ENCODE peak calls at places on chromosome 10, in eight cellular contexts. Z, A, D, K, X, U, M and C are unnamed samples.

GRCh38 chr10:74977913-74978847 is 133.3 kb upstream of the SAMD8 start:
- DNase-seq in X (no peak), Z (no peak), M (no peak), A (peak; percentile 78), D (no peak), K (no peak), U (no peak), C (peak; percentile 18)

GRCh38 chr10:131846224-131847101 is 54.3 kb upstream of the PPP2R2D start:
- DNase-seq in D (no peak), Z (peak; percentile 62), A (no peak), X (no peak), M (no peak), U (no peak), K (no peak), C (no peak)

GRCh38 chr10:4068255-4069028 is 283.4 kb upstream of the KLF6 start:
- DNase-seq in M (no peak), A (no peak), Z (no peak), U (no peak), X (no peak), K (no peak), D (no peak), C (no peak)

GRCh38 chr10:2985729-2986232 is 81.6 kb upstream of the PFKP start:
- DNase-seq in X (no peak), Z (no peak), M (peak; percentile 26), U (no peak), K (no peak), A (no peak), D (no peak), C (no peak)

GRCh38 chr10:17747883-17748550 is 4.0 kb upstream of the TMEM236 start:
- DNase-seq in Z (no peak), U (no peak), X (peak; percentile 63), K (no peak), D (no peak), A (no peak), M (no peak), C (no peak)

GRCh38 chr10:71134732-71135211 is 77.6 kb upstream of the UNC5B start:
- DNase-seq in D (no peak), M (no peak), A (no peak), X (no peak), U (no peak), K (no peak), Z (no peak), C (no peak)

GRCh38 chr10:65941098-65941655 is 984.7 kb upstream of the LRRTM3 start:
- DNase-seq in U (no peak), A (no peak), K (no peak), M (no peak), D (no peak), X (no peak), Z (no peak), C (no peak)

GRCh38 chr10:121567569-121567968 is 30.7 kb downstream of the FGFR2 start:
- DNase-seq in Z (no peak), M (no peak), U (no peak), X (no peak), K (no peak), A (no peak), D (no peak), C (no peak)

GRCh38 chr10:27457966-27458365 is 46.1 kb upstream of the RAB18 start:
- DNase-seq in A (no peak), X (no peak), K (no peak), D (no peak), U (no peak), M (no peak), Z (no peak), C (no peak)

GRCh38 chr10:35848412-35848811 is 206.3 kb upstream of the FZD8 start:
- DNase-seq in X (no peak), M (no peak), A (no peak), Z (no peak), D (no peak), U (no peak), K (no peak), C (no peak)

GRCh38 chr10:113947138-113948011 is 92.9 kb downstream of the NHLRC2 start:
- DNase-seq in M (peak; percentile 53), K (peak; percentile 57), D (no peak), A (no peak), X (no peak), U (no peak), Z (no peak), C (no peak)

GRCh38 chr10:13399236-13399635 is 51.1 kb upstream of the SEPHS1 start:
- DNase-seq in K (no peak), U (no peak), M (no peak), D (no peak), Z (no peak), X (no peak), A (no peak), C (no peak)

GRCh38 chr10:29163746-29164145 is 125.1 kb upstream of the LYZL1 start:
- DNase-seq in A (no peak), M (no peak), Z (no peak), U (peak; percentile 10), D (no peak), X (peak; percentile 46), K (peak; percentile 31), C (no peak)
- H3K9me3 ChIP-seq in A (no peaks in the 10 kb centered on the region), M (peaks cover 3% of the 10 kb centered on the region), Z (peaks cover 2% of the 10 kb centered on the region), U (no peaks in the 10 kb centered on the region), D (no peaks in the 10 kb centered on the region), X (no peaks in the 10 kb centered on the region), K (peaks cover 7% of the 10 kb centered on the region), C (no peaks in the 10 kb centered on the region)

GRCh38 chr10:126946746-126947145 is 41.5 kb downstream of the DOCK1 start:
- DNase-seq in K (no peak), U (no peak), M (no peak), A (no peak), Z (no peak), D (no peak), X (no peak), C (no peak)

GRCh38 chr10:126950401-126951105 is 45.3 kb downstream of the DOCK1 start:
- DNase-seq in X (no peak), U (no peak), K (no peak), M (no peak), Z (no peak), A (no peak), D (no peak), C (no peak)

GRCh38 chr10:126948355-126949160 is 43.3 kb downstream of the DOCK1 start:
- DNase-seq in U (no peak), A (no peak), K (no peak), X (no peak), M (no peak), Z (no peak), D (no peak), C (no peak)

GRCh38 chr10:126945351-126946035 is 40.3 kb downstream of the DOCK1 start:
- DNase-seq in K (no peak), D (no peak), M (no peak), U (no peak), A (no peak), X (no peak), Z (no peak), C (no peak)

GRCh38 chr10:126949161-126949503 is 43.9 kb downstream of the DOCK1 start:
- DNase-seq in A (no peak), D (no peak), K (no peak), Z (no peak), M (no peak), U (no peak), X (no peak), C (no peak)
- H3K9me3 ChIP-seq in A (no peaks in the 10 kb centered on the region), D (peaks cover 3% of the 10 kb centered on the region), K (peaks cover 9% of the 10 kb centered on the region), Z (no peaks in the 10 kb centered on the region), M (peaks cover 2% of the 10 kb centered on the region), U (peaks cover 22% of the 10 kb centered on the region), X (no peaks in the 10 kb centered on the region), C (peaks cover 3% of the 10 kb centered on the region)

GRCh38 chr10:133445268-133445732 is 8.4 kb upstream of the SCART1 start:
- DNase-seq in U (no peak), K (no peak), D (no peak), Z (peak; percentile 72), M (no peak), A (no peak), X (no peak), C (no peak)
- H3K9me3 ChIP-seq in U (peaks cover 25% of the 10 kb centered on the region), K (peaks cover 32% of the 10 kb centered on the region), D (peaks cover 31% of the 10 kb centered on the region), Z (peaks cover 3% of the 10 kb centered on the region), M (peaks cover 4% of the 10 kb centered on the region), A (peaks cover 27% of the 10 kb centered on the region), X (no peaks in the 10 kb centered on the region), C (peaks cover 5% of the 10 kb centered on the region)

GRCh38 chr10:99426689-99427088 is 3.7 kb downstream of the GOT1 start:
- DNase-seq in M (no peak), D (no peak), U (no peak), K (no peak), A (no peak), X (no peak), Z (no peak), C (no peak)
- H3K9me3 ChIP-seq in M (no peaks in the 10 kb centered on the region), D (no peaks in the 10 kb centered on the region), U (no peaks in the 10 kb centered on the region), K (no peaks in the 10 kb centered on the region), A (no peaks in the 10 kb centered on the region), X (no peaks in the 10 kb centered on the region), Z (no peaks in the 10 kb centered on the region), C (no peaks in the 10 kb centered on the region)

GRCh38 chr10:98144985-98145384 is 10.5 kb downstream of the R3HCC1L start:
- DNase-seq in M (no peak), Z (no peak), D (no peak), U (no peak), A (no peak), K (no peak), X (no peak), C (no peak)
- H3K9me3 ChIP-seq in M (no peaks in the 10 kb centered on the region), Z (no peaks in the 10 kb centered on the region), D (peaks cover 20% of the 10 kb centered on the region), U (no peaks in the 10 kb centered on the region), A (peaks cover 10% of the 10 kb centered on the region), K (peaks cover 24% of the 10 kb centered on the region), X (peaks cover 2% of the 10 kb centered on the region), C (no peaks in the 10 kb centered on the region)

GRCh38 chr10:105879396-105879795 is 1238.3 kb downstream of the SORCS3 start:
- DNase-seq in X (no peak), U (no peak), K (no peak), D (no peak), A (no peak), M (no peak), Z (no peak), C (no peak)

GRCh38 chr10:105872665-105873064 is 1231.6 kb downstream of the SORCS3 start:
- DNase-seq in Z (no peak), U (no peak), A (no peak), D (no peak), K (no peak), X (no peak), M (no peak), C (no peak)

DNA sequence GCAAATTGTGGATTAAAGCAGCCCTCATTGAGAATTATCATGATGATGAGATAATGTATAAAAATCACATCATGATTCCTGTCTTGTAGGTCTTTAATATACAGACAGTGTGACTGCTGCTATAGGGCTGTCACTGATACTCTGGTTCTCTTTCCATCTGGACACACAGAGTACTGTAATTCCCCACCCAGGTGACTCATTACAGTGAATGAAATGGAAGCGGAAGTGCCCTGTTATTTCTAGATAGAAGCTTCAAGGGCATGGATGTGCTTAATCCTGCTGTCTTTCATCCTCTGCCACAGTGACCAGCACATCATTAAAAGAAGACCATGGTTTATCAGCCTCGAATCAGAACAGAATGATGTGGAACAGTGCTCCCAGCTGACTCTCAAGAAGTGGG is 1234.0 kb downstream of the SORCS3 start:
- DNase-seq in A (no peak), X (no peak), M (no peak), U (no peak), D (no peak), K (no peak), Z (no peak), C (no peak)
- H3K9me3 ChIP-seq in A (no peaks in the 10 kb centered on the region), X (no peaks in the 10 kb centered on the region), M (no peaks in the 10 kb centered on the region), U (peaks cover 12% of the 10 kb centered on the region), D (no peaks in the 10 kb centered on the region), K (no peaks in the 10 kb centered on the region), Z (no peaks in the 10 kb centered on the region), C (no peaks in the 10 kb centered on the region)

GRCh38 chr10:21826725-21827124 is 176.8 kb downstream of the DNAJC1 start:
- DNase-seq in D (no peak), K (no peak), A (no peak), Z (no peak), U (no peak), M (no peak), X (no peak), C (no peak)
- H3K9me3 ChIP-seq in D (peaks cover 50% of the 10 kb centered on the region), K (peaks cover 64% of the 10 kb centered on the region), A (peaks cover 38% of the 10 kb centered on the region), Z (no peaks in the 10 kb centered on the region), U (peaks cover 17% of the 10 kb centered on the region), M (peaks cover 6% of the 10 kb centered on the region), X (no peaks in the 10 kb centered on the region), C (peaks cover 22% of the 10 kb centered on the region)

GRCh38 chr10:109689785-109690184 is 233.5 kb downstream of the XPNPEP1 start:
- DNase-seq in M (no peak), X (no peak), K (no peak), U (no peak), Z (no peak), D (no peak), A (no peak), C (no peak)
- H3K9me3 ChIP-seq in M (no peaks in the 10 kb centered on the region), X (no peaks in the 10 kb centered on the region), K (peaks cover 6% of the 10 kb centered on the region), U (peaks cover 6% of the 10 kb centered on the region), Z (peaks cover 4% of the 10 kb centered on the region), D (no peaks in the 10 kb centered on the region), A (no peaks in the 10 kb centered on the region), C (no peaks in the 10 kb centered on the region)